ENCODE peak calls at places on chromosomes 2 and 18, in four cellular contexts. K is BJ, N is hypothalamus, P is RKO. V is an unnamed sample.
A peak's percentile ranks its signal among the peaks of the same experiment; 100 is the strongest.

GRCh38 chr2:85589982-85590791 is 5.4 kb upstream of the RNF181 start:
- DNase-seq in K (peak; percentile 82), N (no peak), P (no peak), V (peak; percentile 94)

GRCh38 chr2:12513339-12513738 is 203.4 kb upstream of the TRIB2 start:
- DNase-seq in K (no peak), N (no peak), P (no peak), V (no peak)

GRCh38 chr2:190947139-190947538 is 66.5 kb downstream of the GLS start:
- DNase-seq in K (no peak), N (no peak), P (no peak), V (no peak)

GRCh38 chr18:10153924-10154635 is 240.3 kb downstream of the VAPA start:
- DNase-seq in K (no peak), N (no peak), P (no peak), V (no peak)

GRCh38 chr2:7621018-7621814 is 704.0 kb downstream of the RNF144A start:
- DNase-seq in K (no peak), N (no peak), P (no peak), V (no peak)

GRCh38 chr2:43462866-43463641 is 132.8 kb downstream of the THADA start:
- DNase-seq in K (no peak), N (no peak), P (no peak), V (no peak)

GRCh38 chr2:108619916-108620620 is 85.8 kb downstream of the LIMS1 start:
- DNase-seq in K (no peak), N (no peak), P (no peak), V (no peak)

GRCh38 chr2:183605440-183605839 is 481.2 kb downstream of the NUP35 start:
- DNase-seq in K (no peak), N (no peak), P (no peak), V (no peak)

GRCh38 chr18:63098014-63098981 is 221.3 kb downstream of the BCL2 start:
- DNase-seq in K (no peak), N (no peak), P (no peak), V (no peak)

GRCh38 chr18:36386150-36386920 is 88.8 kb downstream of the FHOD3 start:
- DNase-seq in K (no peak), N (no peak), P (no peak), V (no peak)

GRCh38 chr2:144675331-144675730 is 155.4 kb upstream of the ZEB2 start:
- DNase-seq in K (no peak), N (no peak), P (no peak), V (no peak)

GRCh38 chr2:45190481-45190880 is 181.2 kb upstream of the SIX2 start:
- DNase-seq in K (no peak), N (no peak), P (no peak), V (no peak)

GRCh38 chr2:49807689-49808088 is 653.4 kb upstream of the FSHR start:
- DNase-seq in K (no peak), N (no peak), P (no peak), V (no peak)

GRCh38 chr2:121008978-121009377 is 273.3 kb downstream of the GLI2 start:
- DNase-seq in K (no peak), N (no peak), P (no peak), V (no peak)

GRCh38 chr18:35041752-35042379 is 653 bp downstream of the MAPRE2 start:
- DNase-seq in K (no peak), N (no peak), P (peak; percentile 44), V (no peak)

GRCh38 chr2:240556553-240557100 is 1.2 kb downstream of the ANKMY1 start:
- DNase-seq in K (no peak), N (no peak), P (peak; percentile 46), V (no peak)

GRCh38 chr2:150619607-150620330 is 132.3 kb upstream of the RND3 start:
- DNase-seq in K (no peak), N (no peak), P (no peak), V (no peak)

GRCh38 chr2:240423788-240424191 is 11.7 kb upstream of the GPC1 start:
- DNase-seq in K (no peak), N (no peak), P (no peak), V (no peak)

GRCh38 chr18:36460854-36461253 is 163.3 kb downstream of the FHOD3 start:
- DNase-seq in K (no peak), N (no peak), P (no peak), V (no peak)

GRCh38 chr2:37389984-37390765 is 45.7 kb downstream of the QPCT start:
- DNase-seq in K (no peak), N (no peak), P (peak; percentile 55), V (peak; percentile 42)

GRCh38 chr18:47260924-47261701 is 9.7 kb upstream of the SKOR2 start:
- DNase-seq in K (no peak), N (no peak), P (no peak), V (no peak)

V was measured in GM04503.